ENCODE peak calls at places on chromosome 10, in six cellular contexts. G is mesothelial cell of epicardium, P is astrocyte of the spinal cord, Q is esophagus squamous epithelium, S is A549, R is AG09309. B is an unnamed sample.

GRCh38 chr10:125072824-125073223 is 87.5 kb downstream of the CTBP2 start:
- DNase-seq in G (no peak), P (no peak), Q (no peak), S (no peak), R (no peak), B (no peak)

GRCh38 chr10:5523796-5524574 is 776 bp upstream of the CALML3 start:
- DNase-seq in G (peak), P (no peak), Q (no peak), S (no peak), R (no peak), B (no peak)

GRCh38 chr10:124319926-124320391 is 98.8 kb downstream of the OAT start:
- DNase-seq in G (no peak), P (no peak), Q (no peak), S (no peak), R (peak), B (peak)

GRCh38 chr10:127122831-127123230 is 73.6 kb downstream of the INSYN2A start:
- DNase-seq in G (no peak), P (no peak), Q (no peak), S (no peak), R (no peak), B (no peak)

GRCh38 chr10:123136806-123137642 is 1.3 kb downstream of the HMX3 start:
- DNase-seq in G (no peak), P (no peak), Q (no peak), S (peak), R (no peak), B (no peak)

GRCh38 chr10:132910901-132911711 is 31.3 kb downstream of the CFAP46 start:
- DNase-seq in G (peak), P (no peak), Q (no peak), S (no peak), R (no peak), B (no peak)

GRCh38 chr10:131168238-131168875 is 143.2 kb downstream of the TCERG1L start:
- DNase-seq in G (no peak), P (no peak), Q (no peak), S (no peak), R (no peak), B (peak)

GRCh38 chr10:49791100-49791499 is 29.0 kb upstream of the OGDHL start:
- DNase-seq in G (no peak), P (no peak), Q (no peak), S (no peak), R (no peak), B (no peak)

GRCh38 chr10:63128443-63128842 is 4.7 kb upstream of the NRBF2 start:
- DNase-seq in G (no peak), P (peak), Q (no peak), S (no peak), R (no peak), B (no peak)

GRCh38 chr10:86345296-86346168 is 21.1 kb downstream of the GRID1 start:
- DNase-seq in G (no peak), P (no peak), Q (no peak), S (peak), R (no peak), B (no peak)

GRCh38 chr10:48926764-48927163 is 12.9 kb downstream of the LRRC18 start:
- DNase-seq in G (no peak), P (no peak), Q (no peak), S (no peak), R (no peak), B (peak)

GRCh38 chr10:129364949-129365348 is 102.1 kb upstream of the MGMT start:
- DNase-seq in G (no peak), P (no peak), Q (no peak), S (no peak), R (no peak), B (no peak)

GRCh38 chr10:49379596-49380410 is 16.1 kb downstream of the DRGX start:
- DNase-seq in G (no peak), P (no peak), Q (no peak), S (peak), R (no peak), B (no peak)

GRCh38 chr10:28503114-28503513 is 29.8 kb upstream of the WAC start:
- DNase-seq in G (no peak), P (peak), Q (no peak), S (no peak), R (peak), B (no peak)

GRCh38 chr10:1964476-1964875 is 227.2 kb upstream of the ADARB2 start:
- DNase-seq in G (no peak), P (no peak), Q (no peak), S (no peak), R (no peak), B (no peak)

GRCh38 chr10:77770081-77770867 is 132.7 kb upstream of the KCNMA1 start:
- DNase-seq in G (no peak), P (no peak), Q (no peak), S (no peak), R (no peak), B (no peak)

GRCh38 chr10:102514487-102515311 is 10.9 kb downstream of the SUFU start:
- DNase-seq in G (no peak), P (no peak), Q (no peak), S (no peak), R (no peak), B (no peak)

GRCh38 chr10:126663880-126664279 is 6.6 kb downstream of the C10orf90 start:
- DNase-seq in G (no peak), P (peak), Q (no peak), S (no peak), R (peak), B (no peak)

GRCh38 chr10:72245949-72246525 is 27.7 kb upstream of the DDIT4 start:
- DNase-seq in G (no peak), P (no peak), Q (no peak), S (no peak), R (no peak), B (no peak)

GRCh38 chr10:29245476-29245875 is 43.4 kb upstream of the LYZL1 start:
- DNase-seq in G (no peak), P (no peak), Q (no peak), S (no peak), R (no peak), B (no peak)

GRCh38 chr10:112981553-112981952 is 31.5 kb downstream of the TCF7L2 start:
- DNase-seq in G (no peak), P (peak), Q (no peak), S (no peak), R (peak), B (no peak)

GRCh38 chr10:30686706-30687105 is 57.2 kb upstream of the LYZL2 start:
- DNase-seq in G (no peak), P (no peak), Q (no peak), S (no peak), R (no peak), B (no peak)

GRCh38 chr10:36042135-36042534 is 400.0 kb upstream of the FZD8 start:
- DNase-seq in G (no peak), P (no peak), Q (no peak), S (peak), R (no peak), B (no peak)

GRCh38 chr10:72170263-72170662 is 45.5 kb upstream of the ANAPC16 start:
- DNase-seq in G (no peak), P (peak), Q (no peak), S (peak), R (no peak), B (no peak)

GRCh38 chr10:124572751-124573150 is 111.1 kb downstream of the LHPP start:
- DNase-seq in G (no peak), P (no peak), Q (no peak), S (no peak), R (no peak), B (no peak)

GRCh38 chr10:49157229-49157628 is 23.4 kb upstream of the FAM170B start:
- DNase-seq in G (no peak), P (no peak), Q (no peak), S (no peak), R (no peak), B (no peak)

GRCh38 chr10:24209946-24210491 is 1.1 kb downstream of the KIAA1217 start:
- DNase-seq in G (no peak), P (peak), Q (no peak), S (peak), R (no peak), B (no peak)

DNA sequence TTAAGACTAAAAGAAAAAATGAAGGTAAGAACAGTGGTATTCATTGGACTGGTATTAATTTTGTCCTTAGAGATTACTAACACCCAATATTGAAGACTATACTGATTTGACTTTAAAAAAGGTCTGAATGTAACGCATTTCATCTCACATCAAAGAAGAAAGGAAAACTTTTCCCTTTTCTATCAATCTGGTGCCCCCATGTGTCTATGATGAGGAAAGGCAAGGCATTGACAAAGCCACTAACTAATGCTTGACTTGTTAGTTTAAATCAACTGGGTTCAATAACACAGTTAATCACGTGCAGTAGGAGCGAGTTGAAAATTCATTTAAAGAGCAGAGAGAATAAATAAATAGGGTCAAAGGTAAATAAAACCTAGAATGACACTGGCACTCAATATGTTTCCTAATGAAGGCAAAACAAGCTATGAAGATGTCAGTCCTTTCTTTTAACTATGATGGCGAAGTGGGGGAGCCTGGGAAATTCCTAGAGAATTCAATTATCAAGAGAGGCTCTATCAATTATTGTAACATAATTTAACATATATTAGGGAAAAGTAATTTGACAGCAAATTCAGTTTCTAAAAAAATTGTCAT is 180.9 kb downstream of the ANK3 start:
- DNase-seq in G (no peak), P (peak), Q (no peak), S (peak), R (no peak), B (no peak)
- TF ChIP-seq CTCF in G (peak), P (peak), Q (peak), S (peak), R (peak), B (peak)

GRCh38 chr10:110305767-110306451 is 1.2 kb upstream of the SMNDC1 start:
- DNase-seq in G (no peak), P (peak), Q (no peak), S (peak), R (peak), B (no peak)

GRCh38 chr10:110304394-110304779 is 333 bp downstream of the SMNDC1 start:
- DNase-seq in G (peak), P (no peak), Q (no peak), S (no peak), R (no peak), B (no peak)

GRCh38 chr10:110307805-110308204 is 3.1 kb upstream of the SMNDC1 start:
- DNase-seq in G (no peak), P (no peak), Q (no peak), S (no peak), R (no peak), B (no peak)

GRCh38 chr10:110304780-110305421 is at the start of gene SMNDC1:
- DNase-seq in G (peak), P (peak), Q (peak), S (peak), R (peak), B (peak)

DNA sequence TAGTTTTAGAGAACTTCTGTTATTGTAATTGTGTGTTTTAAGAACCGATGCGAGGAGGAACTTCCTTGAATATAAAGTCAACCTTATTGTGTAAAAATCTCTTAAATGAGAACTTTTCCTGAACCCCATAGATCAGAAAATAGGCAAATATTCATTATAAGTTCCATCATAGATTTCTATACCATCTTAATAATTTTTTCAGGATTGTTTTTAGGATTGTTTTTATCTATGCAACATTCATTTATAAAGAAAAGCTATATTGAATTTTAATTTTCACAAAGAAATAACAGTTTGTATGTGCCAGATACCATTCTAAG is 1.7 kb upstream of the SMNDC1 start:
- DNase-seq in G (no peak), P (no peak), Q (no peak), S (no peak), R (no peak), B (no peak)
- TF ChIP-seq CTCF in G (no peak), P (no peak), Q (no peak), S (no peak), R (no peak), B (no peak)

DNA sequence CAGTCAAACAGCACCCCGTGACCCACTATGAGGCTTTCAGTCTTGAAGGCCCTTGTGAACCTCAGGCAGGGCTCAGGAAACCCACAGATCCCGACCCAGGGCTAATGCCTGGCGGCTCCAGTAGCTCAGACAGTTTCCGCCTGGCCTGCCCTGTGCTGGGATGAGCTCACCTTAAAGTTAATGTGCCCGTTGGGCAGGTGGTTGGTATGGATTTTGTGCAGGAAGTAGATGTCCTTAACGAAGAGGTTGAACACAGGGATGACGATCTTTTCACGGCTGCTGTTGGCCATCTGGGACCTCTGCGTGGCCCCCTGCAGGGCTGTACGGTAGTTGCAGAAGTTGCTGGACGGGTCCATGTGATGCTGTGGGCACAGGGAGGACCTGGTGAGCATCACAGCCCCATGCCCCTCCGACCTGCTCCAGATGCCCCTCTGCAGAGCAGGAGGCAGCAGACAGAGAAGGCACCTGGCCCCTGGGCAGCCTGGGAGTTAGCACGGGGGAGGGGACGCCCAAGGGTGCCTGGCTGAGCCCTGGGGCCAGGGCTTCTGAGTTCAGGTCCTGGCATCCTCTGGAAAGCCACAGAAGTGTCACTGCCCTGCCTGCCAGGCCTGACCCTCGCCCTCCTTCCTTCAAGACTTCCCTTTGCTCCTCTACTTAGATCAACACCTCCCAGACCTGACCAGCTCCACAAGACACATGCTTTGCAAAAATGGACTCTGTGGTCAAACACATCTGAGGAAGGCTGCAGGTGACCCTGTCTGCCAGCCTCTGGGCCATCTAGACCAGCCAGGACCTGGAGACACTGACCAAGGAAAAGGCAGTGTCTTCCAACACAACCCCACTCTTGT is 59.8 kb downstream of the CSGALNACT2 start:
- DNase-seq in G (peak), P (no peak), Q (no peak), S (peak), R (no peak), B (no peak)
- TF ChIP-seq CTCF in G (no peak), P (peak), Q (no peak), S (no peak), R (peak), B (peak)

GRCh38 chr10:78852856-78853255 is 215.9 kb upstream of the ZMIZ1 start:
- DNase-seq in G (no peak), P (no peak), Q (no peak), S (peak), R (no peak), B (no peak)
- TF ChIP-seq CTCF in G (no peak), P (no peak), Q (peak), S (peak), R (peak), B (peak)

DNA sequence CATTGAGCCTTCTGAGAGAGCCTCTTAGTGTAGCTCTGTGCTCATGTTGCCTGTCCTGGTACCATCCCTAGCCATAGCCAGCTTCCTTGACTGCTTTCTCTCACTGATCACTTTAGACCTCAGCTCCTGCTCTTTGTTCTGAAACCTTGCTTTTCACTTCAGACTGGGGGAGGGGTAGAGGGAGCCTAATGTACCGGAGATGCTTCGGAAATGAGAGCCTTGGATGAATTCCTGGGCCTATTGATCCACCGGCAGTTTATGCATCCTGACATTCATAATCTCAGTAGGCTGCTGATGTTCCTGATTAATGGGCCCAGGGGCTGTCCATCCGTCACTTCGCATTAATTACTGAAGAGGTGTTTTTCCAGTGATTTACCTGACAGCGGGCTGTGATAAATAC is 38.8 kb downstream of the R3HCC1L start:
- DNase-seq in G (no peak), P (no peak), Q (no peak), S (no peak), R (no peak), B (no peak)
- TF ChIP-seq CTCF in G (no peak), P (no peak), Q (no peak), S (no peak), R (no peak), B (no peak)

GRCh38 chr10:76025124-76025477 is 593.7 kb downstream of the LRMDA start:
- DNase-seq in G (no peak), P (no peak), Q (no peak), S (no peak), R (no peak), B (no peak)

GRCh38 chr10:76026176-76026771 is 594.9 kb downstream of the LRMDA start:
- DNase-seq in G (no peak), P (no peak), Q (no peak), S (no peak), R (no peak), B (no peak)

GRCh38 chr10:76029782-76030181 is 598.4 kb downstream of the LRMDA start:
- DNase-seq in G (no peak), P (no peak), Q (no peak), S (no peak), R (no peak), B (no peak)

GRCh38 chr10:76024460-76025123 is 593.2 kb downstream of the LRMDA start:
- DNase-seq in G (no peak), P (peak), Q (no peak), S (no peak), R (no peak), B (no peak)

DNA sequence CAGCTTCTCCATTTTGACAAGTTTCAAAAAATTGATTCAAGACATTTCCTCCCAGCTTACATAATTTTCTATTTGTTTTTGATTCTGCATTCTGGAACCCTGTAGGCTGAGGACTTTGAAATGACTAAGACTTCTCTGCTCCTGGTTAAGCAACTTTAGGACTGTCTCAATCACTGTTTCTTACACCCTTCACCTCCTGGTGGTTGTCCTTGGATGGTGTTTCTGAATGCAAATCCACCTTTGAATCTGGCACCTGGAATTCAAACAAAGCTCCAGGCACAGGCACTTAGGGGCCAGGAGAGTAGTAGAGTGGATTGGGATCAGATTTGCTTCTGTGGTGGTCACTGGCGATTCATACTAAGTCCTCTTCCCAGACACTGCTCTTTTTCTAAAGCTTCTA is 595.5 kb downstream of the LRMDA start:
- DNase-seq in G (no peak), P (no peak), Q (no peak), S (peak), R (no peak), B (no peak)
- TF ChIP-seq CTCF in G (no peak), P (no peak), Q (no peak), S (no peak), R (no peak), B (peak)

GRCh38 chr10:12633776-12634390 is 284.5 kb downstream of the CAMK1D start:
- DNase-seq in G (no peak), P (no peak), Q (no peak), S (no peak), R (no peak), B (no peak)
- TF ChIP-seq CTCF in G (no peak), P (no peak), Q (no peak), S (no peak), R (no peak), B (no peak)

B was measured in type B pancreatic cell.